ENCODE peak calls at places on chromosome 7, in eight cellular contexts. I is fibroblast of pulmonary artery; V is AG20443; M is BE2C; R is H4; P is activated CD4-positive, CD25-positive, alpha-beta regulatory T cell; B is hepatocyte; K is nephron progenitor cell. U is an unnamed sample.
A peak's percentile ranks its signal among the peaks of the same experiment; 100 is the strongest.

GRCh38 chr7:3095046-3095445 is 51.4 kb upstream of the CARD11 start:
- DNase-seq in K (no peak), V (no peak), P (peak; percentile 6), R (no peak), I (no peak), M (no peak), B (no peak), U (no peak)

GRCh38 chr7:76257973-76258372 is 44.5 kb upstream of the HSPB1 start:
- DNase-seq in P (no peak), V (no peak), K (peak; percentile 53), R (no peak), B (no peak), M (peak; percentile 57), I (no peak), U (peak; percentile 70)

GRCh38 chr7:138549082-138549481 is 89.0 kb downstream of the TRIM24 start:
- DNase-seq in V (no peak), P (no peak), R (no peak), K (no peak), B (no peak), M (no peak), I (peak; percentile 47), U (no peak)

GRCh38 chr7:39536926-39537325 is 29.3 kb upstream of the YAE1 start:
- DNase-seq in P (no peak), K (no peak), B (no peak), I (no peak), M (no peak), R (no peak), V (no peak), U (no peak)

GRCh38 chr7:135584362-135585353 is 26.9 kb downstream of the NUP205 start:
- DNase-seq in P (no peak), B (no peak), M (no peak), V (no peak), I (peak; percentile 15), R (no peak), K (no peak), U (no peak)

GRCh38 chr7:66967029-66967428 is 28.4 kb downstream of the SBDS start:
- DNase-seq in V (no peak), I (no peak), B (no peak), R (no peak), M (no peak), P (no peak), K (no peak), U (peak; percentile 13)

GRCh38 chr7:17318146-17318545 is 19.7 kb downstream of the AHR start:
- DNase-seq in B (no peak), R (no peak), M (no peak), I (peak; percentile 93), K (no peak), P (no peak), V (no peak), U (no peak)

GRCh38 chr7:84297606-84298005 is 103.0 kb upstream of the SEMA3A start:
- DNase-seq in P (no peak), K (no peak), V (no peak), B (no peak), R (no peak), M (no peak), I (no peak), U (no peak)

GRCh38 chr7:74294191-74294998 is 5.2 kb downstream of the CLIP2 start:
- DNase-seq in P (no peak), M (peak; percentile 76), K (no peak), I (peak; percentile 38), R (no peak), B (no peak), V (peak; percentile 71), U (no peak)

GRCh38 chr7:22786290-22786932 is 36.2 kb downstream of the TOMM7 start:
- DNase-seq in K (no peak), I (no peak), R (no peak), V (no peak), M (no peak), B (peak; percentile 72), P (no peak), U (no peak)

GRCh38 chr7:109763611-109764010 is 1193.9 kb downstream of the DNAJB9 start:
- DNase-seq in R (peak; percentile 51), K (no peak), P (no peak), V (no peak), I (no peak), M (peak; percentile 14), B (no peak), U (no peak)

GRCh38 chr7:151062399-151063211 is 3.2 kb downstream of the SLC4A2 start:
- DNase-seq in V (peak; percentile 86), R (no peak), P (no peak), M (peak; percentile 95), I (peak; percentile 52), B (peak; percentile 95), K (peak; percentile 90), U (peak; percentile 99)

GRCh38 chr7:44445986-44446671 is 44.3 kb downstream of the NUDCD3 start:
- DNase-seq in M (no peak), K (no peak), B (no peak), R (no peak), I (no peak), P (no peak), V (no peak), U (no peak)

GRCh38 chr7:136302049-136302448 is 324.9 kb upstream of the MTPN start:
- DNase-seq in B (no peak), I (no peak), P (no peak), R (no peak), V (no peak), K (no peak), M (no peak), U (no peak)

GRCh38 chr7:28071570-28071969 is 109.0 kb downstream of the JAZF1 start:
- DNase-seq in M (no peak), I (no peak), R (no peak), B (no peak), K (no peak), P (no peak), V (no peak), U (no peak)

GRCh38 chr7:152086513-152086912 is 61.0 kb downstream of the GALNT11 start:
- DNase-seq in V (no peak), K (no peak), I (no peak), M (peak; percentile 23), P (no peak), R (no peak), B (peak; percentile 26), U (no peak)

GRCh38 chr7:154442939-154443338 is 390.7 kb downstream of the DPP6 start:
- DNase-seq in B (no peak), R (no peak), I (no peak), M (no peak), K (no peak), V (no peak), P (no peak), U (no peak)

GRCh38 chr7:44645254-44645653 is 38.8 kb downstream of the OGDH start:
- DNase-seq in P (no peak), I (no peak), K (no peak), B (no peak), V (no peak), M (no peak), R (no peak), U (no peak)

GRCh38 chr7:28442540-28443420 is 30.5 kb downstream of the CREB5 start:
- DNase-seq in B (peak; percentile 7), K (no peak), I (no peak), M (no peak), V (no peak), P (no peak), R (no peak), U (no peak)

GRCh38 chr7:111429781-111430180 is 132.5 kb downstream of the IMMP2L start:
- DNase-seq in P (no peak), R (no peak), I (peak; percentile 7), B (no peak), V (no peak), M (no peak), K (no peak), U (no peak)

GRCh38 chr7:143015102-143015501 is 11.8 kb downstream of the OR9A2 start:
- DNase-seq in B (no peak), V (no peak), R (no peak), M (no peak), I (no peak), P (no peak), K (no peak), U (no peak)

GRCh38 chr7:16514729-16515128 is 11.9 kb upstream of the LRRC72 start:
- DNase-seq in M (no peak), I (no peak), B (no peak), V (no peak), P (no peak), R (no peak), K (no peak), U (no peak)

GRCh38 chr7:155610633-155611193 is 33.7 kb upstream of the RBM33 start:
- DNase-seq in I (no peak), R (no peak), B (no peak), K (no peak), P (no peak), V (no peak), M (no peak), U (no peak)

GRCh38 chr7:2802504-2803341 is 41.4 kb downstream of the GNA12 start:
- DNase-seq in M (no peak), P (no peak), K (no peak), R (peak; percentile 69), V (no peak), B (peak; percentile 38), I (peak; percentile 68), U (peak; percentile 37)

GRCh38 chr7:131657881-131658280 is 101.5 kb upstream of the PODXL start:
- DNase-seq in M (no peak), V (no peak), I (peak; percentile 21), K (no peak), R (no peak), B (no peak), P (no peak), U (no peak)